ENCODE peak calls at places on chromosomes 7 and 10, in six cellular contexts. B is CD4-positive, alpha-beta T cell; J is endodermal cell; U is IMR-90; M is brain microvascular endothelial cell; V is GM23338. K is an unnamed sample.

GRCh38 chr7:81710751-81711150 is 59.1 kb downstream of the HGF start:
- DNase-seq in V (no peak), U (no peak), M (no peak), B (no peak), J (no peak), K (no peak)

GRCh38 chr10:88858493-88858892 is 6.8 kb upstream of the ANKRD22 start:
- DNase-seq in U (peak; percentile 51), V (no peak), M (no peak), J (no peak), B (no peak), K (no peak)

GRCh38 chr10:75246506-75246905 is 10.7 kb upstream of the COMTD1 start:
- DNase-seq in M (no peak), V (no peak), B (no peak), J (peak; percentile 34), U (no peak), K (no peak)

GRCh38 chr7:74598558-74598957 is 59.0 kb upstream of the GTF2I start:
- DNase-seq in M (peak; percentile 6), U (peak; percentile 56), J (no peak), V (no peak), B (no peak), K (no peak)

GRCh38 chr10:30639946-30640786 is 10.6 kb upstream of the LYZL2 start:
- DNase-seq in V (peak; percentile 76), M (peak; percentile 45), J (no peak), U (peak; percentile 77), B (no peak), K (peak; percentile 35)

GRCh38 chr10:120634629-120635028 is 177.6 kb downstream of the PLPP4 start:
- DNase-seq in V (peak; percentile 83), M (no peak), U (no peak), J (peak; percentile 94), B (no peak), K (no peak)

GRCh38 chr7:132782777-132783633 is 206.7 kb upstream of the PLXNA4 start:
- DNase-seq in J (no peak), U (peak; percentile 84), M (peak; percentile 40), V (no peak), B (no peak), K (no peak)

GRCh38 chr10:124534821-124535601 is 73.4 kb downstream of the LHPP start:
- DNase-seq in J (no peak), V (no peak), B (no peak), U (no peak), M (no peak), K (no peak)

GRCh38 chr10:69901022-69901421 is 99.3 kb downstream of the COL13A1 start:
- DNase-seq in B (no peak), J (no peak), M (no peak), U (no peak), V (no peak), K (no peak)

GRCh38 chr7:391411-391951 is 101.5 kb downstream of the FOXL3 start:
- DNase-seq in U (no peak), B (no peak), M (no peak), V (no peak), J (peak; percentile 37), K (no peak)

GRCh38 chr10:78362406-78363022 is 328.9 kb downstream of the RPS24 start:
- DNase-seq in M (peak; percentile 4), J (peak; percentile 80), V (no peak), U (no peak), B (no peak), K (no peak)

GRCh38 chr10:71084818-71085126 is 127.6 kb upstream of the UNC5B start:
- DNase-seq in B (no peak), U (no peak), V (no peak), J (no peak), M (no peak), K (no peak)

GRCh38 chr7:46930336-46930735 is 651.6 kb downstream of the TNS3 start:
- DNase-seq in B (no peak), M (peak; percentile 96), U (peak; percentile 97), J (no peak), V (no peak), K (no peak)

GRCh38 chr10:77041636-77042258 is 595.9 kb downstream of the KCNMA1 start:
- DNase-seq in J (no peak), V (no peak), B (peak; percentile 12), M (peak; percentile 6), U (no peak), K (no peak)

GRCh38 chr7:134612197-134612596 is 34.5 kb upstream of the BPGM start:
- DNase-seq in B (no peak), J (no peak), V (no peak), U (no peak), M (no peak), K (no peak)

GRCh38 chr10:12564173-12564572 is 214.8 kb downstream of the CAMK1D start:
- DNase-seq in M (no peak), U (peak; percentile 49), J (no peak), V (no peak), B (no peak), K (no peak)

GRCh38 chr10:84197643-84198042 is 3.3 kb downstream of the CDHR1 start:
- DNase-seq in J (no peak), M (no peak), B (no peak), V (no peak), U (no peak), K (no peak)
- H3K27me3 ChIP-seq in J (peaks cover 71% of the 10 kb centered on the region), M (peaks cover 37% of the 10 kb centered on the region), B (peaks cover 35% of the 10 kb centered on the region), V (peaks cover 38% of the 10 kb centered on the region), U (peaks cover 48% of the 10 kb centered on the region), K (peaks cover 28% of the 10 kb centered on the region)

GRCh38 chr7:23469961-23470250 is 385 bp downstream of the IGF2BP3 start:
- DNase-seq in J (peak; percentile 63), V (no peak), M (no peak), B (no peak), U (no peak), K (no peak)

GRCh38 chr7:23468721-23469149 is 1.6 kb downstream of the IGF2BP3 start:
- DNase-seq in B (no peak), J (peak; percentile 73), V (peak; percentile 31), U (no peak), M (no peak), K (no peak)

GRCh38 chr7:23469150-23469960 is 936 bp downstream of the IGF2BP3 start:
- DNase-seq in J (peak; percentile 69), M (no peak), B (peak; percentile 21), V (no peak), U (no peak), K (no peak)

GRCh38 chr7:23467731-23468720 is 2.3 kb downstream of the IGF2BP3 start:
- DNase-seq in M (no peak), B (no peak), V (peak; percentile 81), U (peak; percentile 68), J (peak; percentile 91), K (no peak)

GRCh38 chr7:23467281-23467680 is 3.0 kb downstream of the IGF2BP3 start:
- DNase-seq in B (no peak), J (peak; percentile 67), M (no peak), V (peak; percentile 50), U (no peak), K (no peak)
- H3K27me3 ChIP-seq in B (peaks cover 84% of the 10 kb centered on the region), J (no peaks in the 10 kb centered on the region), M (no peaks in the 10 kb centered on the region), V (no peaks in the 10 kb centered on the region), U (no peaks in the 10 kb centered on the region), K (no peaks in the 10 kb centered on the region)

GRCh38 chr7:22698762-22699161 is 28.2 kb upstream of the IL6 start:
- DNase-seq in J (no peak), B (no peak), V (no peak), M (no peak), U (no peak), K (no peak)
- H3K27me3 ChIP-seq in J (no peaks in the 10 kb centered on the region), B (no peaks in the 10 kb centered on the region), V (no peaks in the 10 kb centered on the region), M (no peaks in the 10 kb centered on the region), U (no peaks in the 10 kb centered on the region), K (no peaks in the 10 kb centered on the region)

GRCh38 chr7:101779267-101779666 is 38.2 kb upstream of the CUX1 start:
- DNase-seq in U (no peak), B (no peak), M (no peak), V (no peak), J (no peak), K (no peak)
- H3K27me3 ChIP-seq in U (peaks cover 65% of the 10 kb centered on the region), B (no peaks in the 10 kb centered on the region), M (peaks cover 5% of the 10 kb centered on the region), V (no peaks in the 10 kb centered on the region), J (no peaks in the 10 kb centered on the region), K (no peaks in the 10 kb centered on the region)

GRCh38 chr7:20721086-20721485 is 65.6 kb downstream of the SP8 start:
- DNase-seq in V (no peak), J (no peak), M (no peak), U (no peak), B (no peak), K (no peak)
- H3K27me3 ChIP-seq in V (no peaks in the 10 kb centered on the region), J (no peaks in the 10 kb centered on the region), M (no peaks in the 10 kb centered on the region), U (no peaks in the 10 kb centered on the region), B (no peaks in the 10 kb centered on the region), K (no peaks in the 10 kb centered on the region)

DNA sequence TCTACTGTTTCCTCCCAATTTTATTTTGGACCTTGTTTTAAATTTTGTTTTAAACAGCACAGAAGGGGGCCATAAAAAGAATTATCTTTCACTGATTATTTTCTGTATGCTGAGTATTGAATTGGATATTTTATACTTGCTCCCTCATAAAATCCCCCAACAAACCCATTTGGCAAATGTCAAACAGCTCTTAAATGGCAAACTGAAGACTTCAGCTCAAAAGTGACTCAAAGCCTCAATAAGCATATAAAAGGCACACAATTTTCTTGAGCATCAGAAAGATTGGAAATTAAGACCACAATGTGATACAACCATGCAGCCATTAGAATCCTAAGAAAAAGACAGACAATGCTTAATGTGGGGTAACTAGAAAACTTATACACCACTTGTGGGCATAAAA is 199.2 kb downstream of the SEMA3E start:
- DNase-seq in J (no peak), B (no peak), V (no peak), M (no peak), U (no peak), K (no peak)
- H3K27me3 ChIP-seq in J (no peaks in the 10 kb centered on the region), B (no peaks in the 10 kb centered on the region), V (no peaks in the 10 kb centered on the region), M (no peaks in the 10 kb centered on the region), U (no peaks in the 10 kb centered on the region), K (no peaks in the 10 kb centered on the region)

DNA sequence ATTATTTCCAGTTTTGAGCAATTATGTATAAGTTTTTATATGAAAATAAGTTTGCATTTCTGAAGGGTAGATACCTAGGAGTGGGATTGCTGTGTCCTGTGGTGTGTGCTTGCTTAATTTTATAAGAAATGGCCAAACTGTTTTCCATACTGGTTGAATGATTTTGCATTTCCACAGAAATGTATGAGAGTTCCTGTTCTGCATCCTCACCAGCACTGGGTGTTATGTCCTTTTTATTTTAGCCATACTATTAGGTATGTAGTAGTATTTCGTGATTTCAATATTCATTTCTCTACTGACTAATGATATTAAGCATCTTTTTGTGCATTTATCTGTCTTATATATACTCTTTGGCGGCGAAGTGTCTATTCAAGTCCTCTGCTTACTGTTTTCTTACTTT is 22.3 kb downstream of the CAPZA2 start:
- DNase-seq in U (no peak), J (no peak), B (no peak), V (no peak), M (no peak), K (no peak)
- H3K27me3 ChIP-seq in U (no peaks in the 10 kb centered on the region), J (no peaks in the 10 kb centered on the region), B (no peaks in the 10 kb centered on the region), V (no peaks in the 10 kb centered on the region), M (no peaks in the 10 kb centered on the region), K (no peaks in the 10 kb centered on the region)

K was measured in NT2/D1.